ENCODE peak calls at places on chromosome 9, in nine cellular contexts. N is tibial nerve, Y is GM23248, F is adipocyte, K is prostate gland, I is IMR-90, U is stomach, C is H7, Z is neural progenitor cell. G is an unnamed sample. For H3K36me3, the result is how much of the 10 kb centered on the place peaks cover.

GRCh38 chr9:107172979-107173347 is 110.1 kb upstream of the RAD23B start:
- DNase-seq in N (no peak), Y (no peak), F (no peak), K (no peak), I (no peak), U (no peak), C (no peak), Z (no peak), G (no peak)

GRCh38 chr9:123718188-123718587 is 211.7 kb downstream of the DENND1A start:
- DNase-seq in N (no peak), Y (no peak), F (no peak), K (no peak), I (no peak), U (no peak), C (no peak), Z (no peak), G (no peak)

GRCh38 chr9:17623965-17624364 is 45.1 kb downstream of the SH3GL2 start:
- DNase-seq in N (no peak), Y (no peak), F (no peak), K (no peak), I (no peak), U (no peak), C (no peak), Z (no peak), G (no peak)

GRCh38 chr9:86601697-86602096 is 247.5 kb upstream of the TUT7 start:
- DNase-seq in N (no peak), Y (no peak), F (no peak), K (no peak), I (peak), U (no peak), C (no peak), Z (no peak), G (no peak)

GRCh38 chr9:132124800-132125199 is 37.1 kb upstream of the NTNG2 start:
- DNase-seq in N (no peak), Y (no peak), F (no peak), K (no peak), I (no peak), U (no peak), C (no peak), Z (no peak), G (no peak)

GRCh38 chr9:135048758-135049284 is 38.6 kb upstream of the OLFM1 start:
- DNase-seq in N (no peak), Y (no peak), F (no peak), K (no peak), I (no peak), U (peak), C (no peak), Z (no peak), G (no peak)

GRCh38 chr9:131997779-131998178 is 81.9 kb downstream of the MED27 start:
- DNase-seq in N (peak), Y (no peak), F (peak), K (no peak), I (peak), U (peak), C (no peak), Z (no peak), G (no peak)

GRCh38 chr9:20276762-20277161 is 345.5 kb downstream of the MLLT3 start:
- DNase-seq in N (no peak), Y (no peak), F (no peak), K (no peak), I (no peak), U (no peak), C (no peak), Z (no peak), G (no peak)

GRCh38 chr9:113701741-113702422 is 174.2 kb upstream of the ZNF618 start:
- DNase-seq in N (no peak), Y (peak), F (peak), K (no peak), I (no peak), U (no peak), C (peak), Z (no peak), G (no peak)

GRCh38 chr9:111975709-111976108 is 79.1 kb downstream of the UGCG start:
- DNase-seq in N (no peak), Y (no peak), F (no peak), K (no peak), I (no peak), U (peak), C (peak), Z (peak), G (peak)

GRCh38 chr9:124559871-124560270 is 52.7 kb upstream of the NR5A1 start:
- DNase-seq in N (no peak), Y (peak), F (peak), K (peak), I (peak), U (no peak), C (no peak), Z (no peak), G (no peak)

GRCh38 chr9:134027561-134027960 is 2.3 kb downstream of the BRD3OS start:
- DNase-seq in N (no peak), Y (no peak), F (no peak), K (no peak), I (no peak), U (no peak), C (no peak), Z (no peak), G (no peak)

GRCh38 chr9:134026981-134027380 is 1.7 kb downstream of the BRD3OS start:
- DNase-seq in N (no peak), Y (no peak), F (no peak), K (no peak), I (no peak), U (no peak), C (no peak), Z (no peak), G (no peak)

GRCh38 chr9:134028076-134028475 is 2.8 kb downstream of the BRD3OS start:
- DNase-seq in N (no peak), Y (no peak), F (no peak), K (no peak), I (no peak), U (no peak), C (no peak), Z (no peak), G (no peak)

GRCh38 chr9:134025606-134026541 is 593 bp downstream of the BRD3OS start:
- DNase-seq in N (peak), Y (peak), F (peak), K (no peak), I (peak), U (peak), C (peak), Z (peak), G (peak)

GRCh38 chr9:134026561-134026960 is 1.3 kb downstream of the BRD3OS start:
- DNase-seq in N (no peak), Y (no peak), F (no peak), K (no peak), I (no peak), U (no peak), C (no peak), Z (peak), G (no peak)
- H3K4me3 ChIP-seq in N (no peak), Y (peak), F (peak), K (no peak), I (no peak), U (peak), C (no peak), Z (peak), G (no peak)

GRCh38 chr9:137263506-137263905 is 8.4 kb downstream of the NELFB start:
- DNase-seq in N (no peak), Y (no peak), F (no peak), K (no peak), I (no peak), U (no peak), C (no peak), Z (no peak), G (no peak)
- H3K36me3 ChIP-seq in N (under half), Y (under half), F (under half), K (under half), I (half or more), U (half or more), C (under half), Z (under half), G (under half)

GRCh38 chr9:108468364-108468763 is 387.4 kb downstream of the ACTL7B start:
- DNase-seq in N (no peak), Y (peak), F (peak), K (no peak), I (peak), U (no peak), C (no peak), Z (peak), G (peak)
- H3K4me3 ChIP-seq in N (no peak), Y (peak), F (peak), K (no peak), I (no peak), U (no peak), C (no peak), Z (no peak), G (no peak)

GRCh38 chr9:36213387-36213786 is 22.7 kb downstream of the CLTA start:
- DNase-seq in N (no peak), Y (no peak), F (no peak), K (no peak), I (no peak), U (no peak), C (no peak), Z (no peak), G (no peak)

GRCh38 chr9:36207546-36208012 is 16.9 kb downstream of the CLTA start:
- DNase-seq in N (no peak), Y (peak), F (peak), K (no peak), I (peak), U (no peak), C (no peak), Z (no peak), G (no peak)

GRCh38 chr9:36211510-36211909 is 20.8 kb downstream of the CLTA start:
- DNase-seq in N (no peak), Y (no peak), F (no peak), K (no peak), I (no peak), U (no peak), C (no peak), Z (no peak), G (no peak)

GRCh38 chr9:36208521-36209253 is 18.0 kb downstream of the CLTA start:
- DNase-seq in N (no peak), Y (peak), F (no peak), K (no peak), I (no peak), U (no peak), C (no peak), Z (no peak), G (no peak)

GRCh38 chr9:36210722-36211121 is 20.0 kb downstream of the CLTA start:
- DNase-seq in N (no peak), Y (no peak), F (no peak), K (no peak), I (no peak), U (no peak), C (no peak), Z (no peak), G (no peak)
- H3K36me3 ChIP-seq in N (under half), Y (under half), F (half or more), K (under half), I (half or more), U (half or more), C (under half), Z (under half), G (half or more)